ENCODE peak calls at places on chromosomes 2 and 18, in nine cellular contexts. H is spleen; D is left lung; K is mesendoderm; W is CD8-positive, alpha-beta T cell; X is neuronal stem cell; M is fibroblast of lung; F is SK-N-SH; C is right cardiac atrium. S is an unnamed sample.
A peak's percentile ranks its signal among the peaks of the same experiment; 100 is the strongest.

GRCh38 chr18:45745817-45746461 is 22.0 kb downstream of the SLC14A1 start:
- DNase-seq in H (no peak), D (no peak), K (no peak), W (no peak), X (no peak), M (no peak), F (no peak), C (no peak), S (no peak)

GRCh38 chr18:10234912-10235439 is 219.5 kb upstream of the APCDD1 start:
- DNase-seq in H (no peak), D (no peak), K (peak; percentile 59), W (no peak), X (no peak), M (peak; percentile 94), F (no peak), C (no peak), S (no peak)

GRCh38 chr2:164655750-164656149 is 34.5 kb upstream of the GRB14 start:
- DNase-seq in H (no peak), D (no peak), K (peak; percentile 14), W (no peak), X (no peak), M (no peak), F (no peak), C (no peak), S (no peak)

GRCh38 chr18:48848641-48849143 is 102.1 kb downstream of the SMAD7 start:
- DNase-seq in H (no peak), D (no peak), K (no peak), W (no peak), X (no peak), M (no peak), F (no peak), C (peak; percentile 82), S (no peak)

GRCh38 chr18:66548747-66549146 is 55.1 kb downstream of the CDH19 start:
- DNase-seq in H (no peak), D (no peak), K (peak; percentile 66), W (no peak), X (no peak), M (no peak), F (peak; percentile 6), C (no peak), S (no peak)

GRCh38 chr2:69026026-69026425 is 13.0 kb downstream of the ANTXR1 start:
- DNase-seq in H (no peak), D (no peak), K (peak; percentile 71), W (no peak), X (no peak), M (peak; percentile 62), F (no peak), C (no peak), S (no peak)

GRCh38 chr18:55229682-55230081 is 270.4 kb upstream of the CCDC68 start:
- DNase-seq in H (no peak), D (no peak), K (no peak), W (no peak), X (no peak), M (no peak), F (no peak), C (no peak), S (no peak)

GRCh38 chr2:152504618-152505017 is 169.6 kb downstream of the FMNL2 start:
- DNase-seq in H (no peak), D (no peak), K (peak; percentile 38), W (no peak), X (no peak), M (no peak), F (no peak), C (no peak), S (no peak)

GRCh38 chr18:31498450-31499156 is 626 bp downstream of the DSG2 start:
- DNase-seq in H (no peak), D (peak; percentile 34), K (no peak), W (no peak), X (peak; percentile 17), M (no peak), F (no peak), C (no peak), S (no peak)

GRCh38 chr2:28137221-28137620 is 246.7 kb downstream of the BABAM2 start:
- DNase-seq in H (no peak), D (no peak), K (no peak), W (no peak), X (no peak), M (peak; percentile 86), F (no peak), C (no peak), S (no peak)

DNA sequence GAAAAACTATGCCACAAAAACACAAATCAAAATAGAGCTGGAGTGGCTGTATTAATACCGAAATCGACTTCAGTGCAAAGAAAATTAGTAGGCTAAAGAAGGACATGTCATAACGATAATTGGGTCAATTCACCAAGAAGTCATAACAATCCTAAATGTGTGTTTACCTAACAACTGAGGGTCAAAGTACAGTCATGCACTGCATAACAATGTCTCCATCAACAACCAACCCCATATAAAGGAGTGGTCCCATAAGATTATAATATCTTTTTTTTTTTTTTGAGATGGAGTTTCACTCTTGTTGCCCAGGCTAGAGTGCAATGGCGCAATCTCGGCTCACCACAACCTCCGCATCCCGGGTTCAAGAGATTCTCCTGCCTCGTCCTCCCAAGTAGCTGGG is 87.5 kb downstream of the NAB1 start:
- DNase-seq in H (no peak), D (no peak), K (no peak), W (no peak), X (no peak), M (no peak), F (no peak), C (no peak), S (no peak)
- H3K4me1 ChIP-seq in H (no peaks in the 10 kb centered on the region), D (no peaks in the 10 kb centered on the region), K (no peaks in the 10 kb centered on the region), W (no peaks in the 10 kb centered on the region), X (no peaks in the 10 kb centered on the region), M (no peaks in the 10 kb centered on the region), F (no peaks in the 10 kb centered on the region), C (no peaks in the 10 kb centered on the region), S (no peaks in the 10 kb centered on the region)

DNA sequence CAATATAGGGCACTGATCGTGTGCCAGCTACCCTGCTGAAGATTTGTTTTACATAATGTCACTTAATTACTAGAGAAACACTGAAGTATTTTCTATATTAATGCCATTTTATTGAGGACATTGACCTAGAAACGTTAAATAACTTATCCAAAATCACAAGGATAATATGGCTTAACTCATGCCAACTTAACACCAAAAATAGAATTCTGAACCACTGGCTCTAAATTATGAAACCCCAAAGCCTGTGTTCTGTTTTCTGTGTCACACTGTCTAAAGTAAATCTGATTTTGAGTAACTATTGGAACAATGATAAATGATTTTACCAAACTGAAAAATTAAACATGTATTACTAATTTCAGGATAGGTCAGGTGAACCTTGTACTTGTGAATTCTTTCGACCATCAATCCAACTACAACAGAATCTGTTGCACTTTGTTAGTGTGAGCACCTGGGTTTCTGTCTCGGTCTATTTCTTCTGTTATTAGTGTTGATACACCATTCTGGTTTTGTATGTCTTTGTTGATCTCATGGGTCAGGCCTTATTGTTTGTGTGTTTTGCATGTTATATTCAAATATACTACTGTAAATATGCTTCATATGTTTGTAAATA is 48.2 kb upstream of the CCDC141 start:
- DNase-seq in H (no peak), D (no peak), K (no peak), W (no peak), X (no peak), M (no peak), F (no peak), C (no peak), S (no peak)
- H3K4me1 ChIP-seq in H (peaks cover 20% of the 10 kb centered on the region), D (no peaks in the 10 kb centered on the region), K (no peaks in the 10 kb centered on the region), W (peaks cover 18% of the 10 kb centered on the region), X (no peaks in the 10 kb centered on the region), M (no peaks in the 10 kb centered on the region), F (no peaks in the 10 kb centered on the region), C (no peaks in the 10 kb centered on the region), S (no peaks in the 10 kb centered on the region)

DNA sequence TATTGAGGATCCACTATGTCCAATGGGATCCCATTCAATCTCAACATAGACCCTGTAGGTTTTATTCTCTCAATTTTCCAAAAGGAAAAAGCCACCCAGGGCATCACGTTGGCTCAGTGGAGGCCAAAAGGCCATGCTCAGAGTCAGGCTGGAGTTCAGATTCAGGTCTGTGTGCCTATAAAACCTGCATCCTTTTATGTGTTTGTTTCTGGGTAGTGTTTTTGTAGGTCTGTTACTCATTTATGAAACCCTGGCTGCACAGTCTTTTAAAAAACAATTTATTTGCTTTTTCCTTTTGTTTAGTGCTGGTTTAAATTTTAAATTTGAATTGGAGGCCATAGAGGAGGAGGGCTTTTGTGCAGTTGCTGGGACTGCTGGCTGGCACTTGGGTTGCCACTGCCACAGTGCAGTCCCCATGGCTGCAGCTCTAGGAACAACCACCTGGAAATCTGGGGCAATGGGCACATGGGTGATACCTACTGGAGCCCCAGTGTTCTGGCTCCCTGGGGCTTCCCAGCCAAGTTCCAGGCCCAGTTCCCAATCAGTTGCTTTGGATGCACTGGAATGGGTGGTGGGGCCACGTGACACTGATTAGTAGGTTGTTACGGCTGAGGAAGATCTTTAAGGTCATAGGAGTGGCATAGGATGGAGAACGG is 31.3 kb downstream of the IL1R2 start:
- DNase-seq in H (no peak), D (no peak), K (no peak), W (no peak), X (no peak), M (no peak), F (no peak), C (peak; percentile 46), S (no peak)
- H3K4me1 ChIP-seq in H (peaks cover 24% of the 10 kb centered on the region), D (peaks cover 9% of the 10 kb centered on the region), K (no peaks in the 10 kb centered on the region), W (peaks cover 4% of the 10 kb centered on the region), X (no peaks in the 10 kb centered on the region), M (peaks cover 14% of the 10 kb centered on the region), F (peaks cover 11% of the 10 kb centered on the region), C (peaks cover 8% of the 10 kb centered on the region), S (peaks cover 15% of the 10 kb centered on the region)

DNA sequence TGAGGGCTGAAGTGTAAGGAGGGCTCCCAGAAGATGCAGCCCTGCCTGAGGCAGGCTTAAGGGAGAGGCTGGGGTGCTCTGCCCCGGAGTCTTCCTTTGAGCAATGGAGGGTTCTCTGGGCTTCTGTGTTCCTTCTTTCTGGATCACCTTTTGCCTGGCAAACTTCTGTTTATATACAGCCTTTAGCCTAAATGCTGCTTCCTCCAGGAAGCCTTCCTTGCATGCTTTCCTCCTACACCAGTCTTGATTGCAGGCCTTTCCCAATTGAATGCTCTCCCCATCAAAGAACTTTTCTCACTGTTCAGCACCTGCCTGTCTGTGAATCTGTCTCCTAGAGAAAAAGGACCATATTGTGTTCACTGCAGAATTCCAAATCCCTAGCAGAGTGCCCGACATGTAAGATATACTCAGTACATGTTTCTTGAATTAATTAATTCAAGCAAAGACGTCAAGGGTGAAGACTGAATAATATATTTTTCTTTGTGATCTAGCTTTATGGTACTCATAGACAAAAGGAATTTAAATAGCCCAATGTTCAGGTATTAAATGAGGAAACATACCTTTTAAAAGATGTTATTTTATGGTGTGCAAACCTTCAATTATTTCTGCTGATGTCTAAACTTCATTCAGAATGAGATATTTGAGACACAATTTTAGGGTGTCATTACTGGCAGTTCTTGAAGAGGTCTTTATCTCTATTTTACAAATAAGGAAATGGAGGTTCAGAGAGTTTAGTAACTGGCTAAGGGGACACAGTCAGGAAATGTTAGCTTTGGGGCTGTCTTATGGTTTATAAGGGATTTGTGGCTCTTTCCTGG is 154.9 kb downstream of the DDX1 start:
- DNase-seq in H (no peak), D (no peak), K (no peak), W (no peak), X (no peak), M (no peak), F (no peak), C (no peak), S (no peak)
- H3K4me1 ChIP-seq in H (peaks cover 4% of the 10 kb centered on the region), D (no peaks in the 10 kb centered on the region), K (peaks cover 4% of the 10 kb centered on the region), W (no peaks in the 10 kb centered on the region), X (peaks cover 16% of the 10 kb centered on the region), M (no peaks in the 10 kb centered on the region), F (no peaks in the 10 kb centered on the region), C (peaks cover 11% of the 10 kb centered on the region), S (peaks cover 8% of the 10 kb centered on the region)